ENCODE peak calls at places on chromosome 20, in nine cellular contexts. O is H9; D is CD8-positive, alpha-beta T cell; Y is fibroblast of pulmonary artery; L is HFF-Myc; A is brain microvascular endothelial cell; M is lower lobe of right lung; N is Peyer's patch; P is lower leg skin. G is an unnamed sample.

GRCh38 chr20:56328861-56329260 is 29.9 kb upstream of the FAM210B start:
- DNase-seq in O (no peak), A (peak; percentile 29), N (no peak), P (no peak), Y (peak; percentile 20), L (no peak), D (no peak), M (no peak), G (no peak)

GRCh38 chr20:38177201-38177600 is 12.1 kb upstream of the TGM2 start:
- DNase-seq in D (no peak), L (no peak), N (no peak), O (no peak), P (no peak), A (no peak), M (no peak), Y (no peak), G (no peak)

GRCh38 chr20:3786126-3786484 is 435 bp downstream of the CENPB start:
- DNase-seq in A (peak; percentile 56), N (peak; percentile 40), L (no peak), D (peak; percentile 50), O (no peak), P (no peak), Y (peak; percentile 70), M (peak; percentile 77), G (peak; percentile 51)

GRCh38 chr20:57876163-57876562 is 166.3 kb upstream of the PMEPA1 start:
- DNase-seq in L (no peak), O (no peak), Y (no peak), D (no peak), N (no peak), P (no peak), M (no peak), A (no peak), G (no peak)

GRCh38 chr20:9061434-9061833 is 7.5 kb upstream of the PLCB4 start:
- DNase-seq in A (no peak), L (no peak), Y (no peak), P (no peak), O (no peak), N (no peak), M (no peak), D (no peak), G (no peak)

GRCh38 chr20:23335521-23335920 is 15.1 kb upstream of the NXT1 start:
- DNase-seq in M (no peak), Y (no peak), D (no peak), N (no peak), A (no peak), L (no peak), O (no peak), P (no peak), G (no peak)

GRCh38 chr20:45300961-45301360 is 5.7 kb upstream of the RBPJL start:
- DNase-seq in N (no peak), D (peak; percentile 17), P (no peak), M (no peak), L (no peak), Y (peak; percentile 28), O (peak; percentile 90), A (peak; percentile 38), G (peak; percentile 32)

GRCh38 chr20:45322952-45323383 is 14.9 kb upstream of the MATN4 start:
- DNase-seq in D (no peak), O (no peak), A (no peak), Y (peak; percentile 63), P (peak; percentile 68), L (no peak), M (peak; percentile 78), N (peak; percentile 62), G (peak; percentile 10)

GRCh38 chr20:62480318-62480717 is 4.5 kb upstream of the GATA5 start:
- DNase-seq in N (no peak), L (no peak), P (no peak), A (no peak), O (no peak), D (no peak), M (no peak), Y (peak; percentile 33), G (no peak)

GRCh38 chr20:62479218-62479617 is 3.4 kb upstream of the GATA5 start:
- DNase-seq in Y (no peak), A (no peak), P (no peak), N (no peak), L (no peak), M (no peak), O (no peak), D (no peak), G (no peak)

GRCh38 chr20:62476074-62476838 is 461 bp upstream of the GATA5 start:
- DNase-seq in A (no peak), N (no peak), Y (no peak), L (no peak), D (no peak), O (peak; percentile 63), M (no peak), P (no peak), G (no peak)

GRCh38 chr20:62475819-62476073 is at the start of gene GATA5:
- DNase-seq in D (no peak), A (no peak), N (no peak), M (no peak), O (no peak), L (no peak), Y (no peak), P (no peak), G (no peak)

GRCh38 chr20:62477669-62478450 is 2.1 kb upstream of the GATA5 start:
- DNase-seq in Y (no peak), M (no peak), O (no peak), D (no peak), L (no peak), P (no peak), N (no peak), A (no peak), G (no peak)
- TF ChIP-seq CTCF in Y (no peak), M (no peak), O (peak; percentile 43), D (no peak), L (no peak), P (no peak), N (no peak), A (no peak), G (no peak)

DNA sequence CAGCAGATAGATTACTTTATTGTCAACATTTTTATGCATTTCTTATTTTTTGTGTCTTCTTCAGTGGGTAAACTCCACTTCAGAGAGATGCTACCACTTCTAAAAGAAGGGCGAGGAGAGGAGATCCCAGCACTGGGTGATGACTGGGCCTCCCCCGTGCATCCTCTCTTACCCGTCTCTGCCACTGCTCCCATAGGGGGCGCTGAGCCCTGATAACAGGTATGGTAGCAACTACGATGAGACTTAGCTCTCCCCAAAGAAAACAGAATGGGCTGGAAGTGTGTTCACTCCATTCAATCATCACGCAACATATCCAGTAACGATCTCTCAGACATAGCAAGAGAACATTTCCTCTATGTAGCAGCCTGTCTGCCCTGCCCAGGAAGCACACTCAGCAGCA is 533.3 kb upstream of the CDH4 start:
- DNase-seq in O (peak; percentile 77), N (no peak), P (no peak), A (no peak), L (no peak), D (no peak), M (no peak), Y (no peak), G (no peak)
- TF ChIP-seq CTCF in O (peak; percentile 87), N (no peak), P (no peak), A (peak; percentile 20), L (no peak), D (no peak), M (no peak), Y (no peak), G (peak; percentile 26)

GRCh38 chr20:40991181-40991889 is 37.3 kb upstream of the TOP1 start:
- DNase-seq in L (no peak), O (no peak), M (peak; percentile 60), A (no peak), D (peak; percentile 11), P (no peak), Y (no peak), N (peak; percentile 82), G (no peak)
- TF ChIP-seq CTCF in L (no peak), O (no peak), M (no peak), A (no peak), D (no peak), P (no peak), Y (no peak), N (no peak), G (no peak)

GRCh38 chr20:10404023-10404628 is 29.9 kb downstream of the MKKS start:
- DNase-seq in O (no peak), A (no peak), P (no peak), N (no peak), M (no peak), L (no peak), D (no peak), Y (no peak), G (no peak)
- TF ChIP-seq CTCF in O (no peak), A (no peak), P (no peak), N (no peak), M (no peak), L (no peak), D (no peak), Y (no peak), G (no peak)

GRCh38 chr20:33667245-33668086 is 723 bp downstream of the ACTL10 start:
- DNase-seq in M (peak; percentile 69), Y (peak; percentile 79), P (no peak), A (peak; percentile 54), N (peak; percentile 66), L (peak; percentile 58), O (peak; percentile 89), D (peak; percentile 40), G (peak; percentile 76)

GRCh38 chr20:33668087-33668790 is 1.5 kb downstream of the ACTL10 start:
- DNase-seq in P (no peak), N (peak; percentile 76), Y (no peak), O (no peak), M (peak; percentile 86), L (no peak), D (peak; percentile 79), A (no peak), G (no peak)

GRCh38 chr20:33664762-33665144 is 2.0 kb upstream of the ACTL10 start:
- DNase-seq in L (no peak), O (no peak), Y (no peak), D (no peak), A (no peak), N (no peak), P (no peak), M (no peak), G (no peak)

GRCh38 chr20:33668791-33669155 is 2.0 kb downstream of the ACTL10 start:
- DNase-seq in D (no peak), N (no peak), L (no peak), M (no peak), O (no peak), Y (no peak), A (no peak), P (no peak), G (no peak)

GRCh38 chr20:33666293-33667244 is at the start of gene ACTL10:
- DNase-seq in M (peak; percentile 98), N (peak; percentile 98), Y (peak; percentile 99), O (peak; percentile 97), A (peak; percentile 98), L (peak; percentile 97), D (peak; percentile 76), P (peak; percentile 97), G (peak; percentile 98)
- TF ChIP-seq CTCF in M (peak; percentile 44), N (peak; percentile 48), Y (peak; percentile 47), O (peak; percentile 36), A (peak; percentile 62), L (peak; percentile 29), D (no peak), P (no peak), G (peak; percentile 49)